ENCODE peak calls at places on chromosome 11, in six cellular contexts. One of them, this sample, is unnamed.

GRCh38 chr11:60942970-60943565 is 8.9 kb downstream of the SLC15A3 start:
- DNase-seq in adrenal gland: no peak
- DNase-seq in nephron progenitor cell: no peak
- DNase-seq in neural progenitor cell: no peak
- DNase-seq in fibroblast of pulmonary artery: no peak
- DNase-seq in endothelial cell: no peak
- DNase-seq in this sample: no peak

GRCh38 chr11:134120143-134120850 is 51.4 kb downstream of the JAM3 start:
- DNase-seq in neural progenitor cell: no peak
- DNase-seq in endothelial cell: no peak
- DNase-seq in nephron progenitor cell: no peak
- DNase-seq in fibroblast of pulmonary artery: peak; percentile 93
- DNase-seq in adrenal gland: peak; percentile 80
- DNase-seq in this sample: no peak

GRCh38 chr11:85123752-85124231 is 503.4 kb downstream of the DLG2 start:
- DNase-seq in endothelial cell: no peak
- DNase-seq in nephron progenitor cell: no peak
- DNase-seq in neural progenitor cell: no peak
- DNase-seq in adrenal gland: no peak
- DNase-seq in fibroblast of pulmonary artery: no peak
- DNase-seq in this sample: no peak

GRCh38 chr11:124274000-124274399 is 17.8 kb downstream of the OR8G5 start:
- DNase-seq in neural progenitor cell: no peak
- DNase-seq in endothelial cell: no peak
- DNase-seq in nephron progenitor cell: no peak
- DNase-seq in fibroblast of pulmonary artery: no peak
- DNase-seq in adrenal gland: no peak
- DNase-seq in this sample: no peak

GRCh38 chr11:64384981-64385952 is 26.3 kb downstream of the RPS6KA4 start:
- DNase-seq in nephron progenitor cell: no peak
- DNase-seq in endothelial cell: no peak
- DNase-seq in adrenal gland: no peak
- DNase-seq in fibroblast of pulmonary artery: no peak
- DNase-seq in neural progenitor cell: no peak
- DNase-seq in this sample: no peak

GRCh38 chr11:47378836-47379170 is 456 bp upstream of the SPI1 start:
- DNase-seq in nephron progenitor cell: no peak
- DNase-seq in adrenal gland: no peak
- DNase-seq in neural progenitor cell: no peak
- DNase-seq in fibroblast of pulmonary artery: no peak
- DNase-seq in endothelial cell: no peak
- DNase-seq in this sample: no peak

GRCh38 chr11:2671748-2672147 is 28.0 kb downstream of the KCNQ1OT1 start:
- DNase-seq in adrenal gland: peak; percentile 39
- DNase-seq in fibroblast of pulmonary artery: no peak
- DNase-seq in neural progenitor cell: no peak
- DNase-seq in endothelial cell: no peak
- DNase-seq in nephron progenitor cell: no peak
- DNase-seq in this sample: peak; percentile 28

GRCh38 chr11:101390539-101390938 is 193.3 kb downstream of the TRPC6 start:
- DNase-seq in nephron progenitor cell: no peak
- DNase-seq in neural progenitor cell: no peak
- DNase-seq in adrenal gland: no peak
- DNase-seq in fibroblast of pulmonary artery: peak; percentile 16
- DNase-seq in endothelial cell: no peak
- DNase-seq in this sample: no peak

GRCh38 chr11:2301631-2302272 is at the start of the genes C11orf21 and TSPAN32:
- DNase-seq in adrenal gland: peak; percentile 62
- DNase-seq in fibroblast of pulmonary artery: peak; percentile 32
- DNase-seq in endothelial cell: no peak
- DNase-seq in nephron progenitor cell: no peak
- DNase-seq in neural progenitor cell: no peak
- DNase-seq in this sample: no peak

GRCh38 chr11:12266943-12267342 is 110.4 kb upstream of the PARVA start:
- DNase-seq in endothelial cell: no peak
- DNase-seq in adrenal gland: no peak
- DNase-seq in nephron progenitor cell: no peak
- DNase-seq in neural progenitor cell: no peak
- DNase-seq in fibroblast of pulmonary artery: no peak
- DNase-seq in this sample: no peak

GRCh38 chr11:118522571-118523072 is 4.7 kb upstream of the TTC36 start:
- DNase-seq in neural progenitor cell: peak; percentile 55
- DNase-seq in adrenal gland: no peak
- DNase-seq in fibroblast of pulmonary artery: peak; percentile 57
- DNase-seq in nephron progenitor cell: peak; percentile 21
- DNase-seq in endothelial cell: peak; percentile 32
- DNase-seq in this sample: no peak

GRCh38 chr11:94895451-94895850 is 77.9 kb downstream of the CWC15 start:
- DNase-seq in adrenal gland: no peak
- DNase-seq in endothelial cell: no peak
- DNase-seq in fibroblast of pulmonary artery: peak; percentile 75
- DNase-seq in nephron progenitor cell: no peak
- DNase-seq in neural progenitor cell: no peak
- DNase-seq in this sample: peak; percentile 12

GRCh38 chr11:117866526-117866925 is 9.9 kb downstream of the FXYD6 start:
- DNase-seq in fibroblast of pulmonary artery: no peak
- DNase-seq in nephron progenitor cell: no peak
- DNase-seq in endothelial cell: no peak
- DNase-seq in adrenal gland: no peak
- DNase-seq in neural progenitor cell: no peak
- DNase-seq in this sample: no peak

GRCh38 chr11:45646275-45646970 is 19.0 kb downstream of the CHST1 start:
- DNase-seq in nephron progenitor cell: no peak
- DNase-seq in fibroblast of pulmonary artery: peak; percentile 45
- DNase-seq in endothelial cell: no peak
- DNase-seq in neural progenitor cell: peak; percentile 36
- DNase-seq in adrenal gland: peak; percentile 50
- DNase-seq in this sample: peak; percentile 69

GRCh38 chr11:118434553-118435232 is 1.6 kb upstream of the KMT2A start:
- DNase-seq in nephron progenitor cell: peak; percentile 62
- DNase-seq in adrenal gland: peak; percentile 64
- DNase-seq in neural progenitor cell: peak; percentile 77
- DNase-seq in fibroblast of pulmonary artery: peak; percentile 48
- DNase-seq in endothelial cell: peak; percentile 50
- DNase-seq in this sample: peak; percentile 89

GRCh38 chr11:926341-926916 is 759 bp downstream of the AP2A2 start:
- DNase-seq in fibroblast of pulmonary artery: peak; percentile 58
- DNase-seq in adrenal gland: peak; percentile 91
- DNase-seq in nephron progenitor cell: peak; percentile 35
- DNase-seq in endothelial cell: peak; percentile 45
- DNase-seq in neural progenitor cell: peak; percentile 24
- DNase-seq in this sample: no peak
- TF ChIP-seq CTCF in fibroblast of pulmonary artery: no peak
- TF ChIP-seq CTCF in adrenal gland: no peak
- TF ChIP-seq CTCF in nephron progenitor cell: no peak
- TF ChIP-seq CTCF in endothelial cell: no peak
- TF ChIP-seq CTCF in neural progenitor cell: no peak
- TF ChIP-seq CTCF in this sample: no peak

GRCh38 chr11:130163346-130164220 is 4.0 kb downstream of the ST14 start:
- DNase-seq in neural progenitor cell: no peak
- DNase-seq in adrenal gland: peak; percentile 57
- DNase-seq in nephron progenitor cell: no peak
- DNase-seq in fibroblast of pulmonary artery: no peak
- DNase-seq in endothelial cell: no peak
- DNase-seq in this sample: no peak
- TF ChIP-seq CTCF in neural progenitor cell: no peak
- TF ChIP-seq CTCF in adrenal gland: no peak
- TF ChIP-seq CTCF in nephron progenitor cell: no peak
- TF ChIP-seq CTCF in fibroblast of pulmonary artery: no peak
- TF ChIP-seq CTCF in endothelial cell: no peak
- TF ChIP-seq CTCF in this sample: no peak

DNA sequence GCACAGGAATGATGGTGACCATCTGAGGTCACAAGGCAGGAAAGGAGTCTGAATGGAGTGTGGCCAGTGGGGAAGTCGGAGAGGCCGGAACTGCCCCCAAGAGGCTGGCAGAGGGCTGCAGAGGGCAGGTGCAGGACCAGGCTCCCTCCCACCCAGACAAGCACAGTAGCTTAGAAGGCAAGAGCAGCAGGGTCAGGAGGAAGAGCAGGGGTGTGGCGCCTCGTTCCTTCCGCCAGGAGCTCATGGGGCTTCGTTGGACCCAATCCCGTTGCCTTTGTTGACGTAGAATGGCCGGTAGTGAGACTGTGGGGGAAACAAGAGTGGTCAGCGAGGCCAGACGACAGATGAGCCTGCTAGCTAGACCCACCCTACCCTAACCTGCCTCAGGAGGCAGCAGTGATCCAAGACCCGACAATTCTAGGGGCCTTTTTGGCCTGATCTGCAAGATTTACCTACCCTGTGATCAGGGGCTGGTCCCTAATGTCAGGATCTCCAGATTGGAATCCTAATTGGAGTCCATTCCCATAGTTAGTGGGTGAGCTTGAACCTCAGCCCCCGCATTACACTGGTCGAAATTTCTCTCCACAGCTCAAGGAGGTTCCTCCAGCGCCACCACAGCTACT is 25.6 kb downstream of the TRIM29 start:
- DNase-seq in fibroblast of pulmonary artery: no peak
- DNase-seq in endothelial cell: no peak
- DNase-seq in nephron progenitor cell: no peak
- DNase-seq in adrenal gland: no peak
- DNase-seq in neural progenitor cell: no peak
- DNase-seq in this sample: no peak
- TF ChIP-seq CTCF in fibroblast of pulmonary artery: no peak
- TF ChIP-seq CTCF in endothelial cell: no peak
- TF ChIP-seq CTCF in nephron progenitor cell: no peak
- TF ChIP-seq CTCF in adrenal gland: no peak
- TF ChIP-seq CTCF in neural progenitor cell: peak; percentile 42
- TF ChIP-seq CTCF in this sample: no peak

GRCh38 chr11:92225563-92226308 is 1.1 kb downstream of the FAT3 start:
- DNase-seq in nephron progenitor cell: peak; percentile 68
- DNase-seq in neural progenitor cell: peak; percentile 77
- DNase-seq in fibroblast of pulmonary artery: no peak
- DNase-seq in adrenal gland: no peak
- DNase-seq in endothelial cell: peak; percentile 42
- DNase-seq in this sample: no peak
- TF ChIP-seq CTCF in nephron progenitor cell: no peak
- TF ChIP-seq CTCF in neural progenitor cell: no peak
- TF ChIP-seq CTCF in fibroblast of pulmonary artery: no peak
- TF ChIP-seq CTCF in adrenal gland: no peak
- TF ChIP-seq CTCF in endothelial cell: no peak
- TF ChIP-seq CTCF in this sample: no peak

GRCh38 chr11:492416-493226 is 14.4 kb downstream of the RNH1 start:
- DNase-seq in neural progenitor cell: no peak
- DNase-seq in adrenal gland: no peak
- DNase-seq in endothelial cell: no peak
- DNase-seq in fibroblast of pulmonary artery: no peak
- DNase-seq in nephron progenitor cell: no peak
- DNase-seq in this sample: no peak

GRCh38 chr11:490186-490929 is 16.7 kb downstream of the RNH1 start:
- DNase-seq in fibroblast of pulmonary artery: no peak
- DNase-seq in endothelial cell: no peak
- DNase-seq in adrenal gland: no peak
- DNase-seq in neural progenitor cell: no peak
- DNase-seq in nephron progenitor cell: no peak
- DNase-seq in this sample: no peak

GRCh38 chr11:490930-491260 is 16.1 kb downstream of the RNH1 start:
- DNase-seq in endothelial cell: no peak
- DNase-seq in nephron progenitor cell: no peak
- DNase-seq in fibroblast of pulmonary artery: no peak
- DNase-seq in neural progenitor cell: no peak
- DNase-seq in adrenal gland: no peak
- DNase-seq in this sample: no peak

GRCh38 chr11:489610-490185 is 17.3 kb downstream of the RNH1 start:
- DNase-seq in fibroblast of pulmonary artery: no peak
- DNase-seq in adrenal gland: no peak
- DNase-seq in neural progenitor cell: no peak
- DNase-seq in endothelial cell: no peak
- DNase-seq in nephron progenitor cell: no peak
- DNase-seq in this sample: no peak

GRCh38 chr11:491358-491757 is 15.7 kb downstream of the RNH1 start:
- DNase-seq in neural progenitor cell: no peak
- DNase-seq in fibroblast of pulmonary artery: no peak
- DNase-seq in endothelial cell: no peak
- DNase-seq in adrenal gland: no peak
- DNase-seq in nephron progenitor cell: no peak
- DNase-seq in this sample: no peak
- TF ChIP-seq CTCF in neural progenitor cell: no peak
- TF ChIP-seq CTCF in fibroblast of pulmonary artery: no peak
- TF ChIP-seq CTCF in endothelial cell: no peak
- TF ChIP-seq CTCF in adrenal gland: no peak
- TF ChIP-seq CTCF in nephron progenitor cell: no peak
- TF ChIP-seq CTCF in this sample: no peak

GRCh38 chr11:69447786-69448185 is 33.7 kb upstream of the LINC01488 start:
- DNase-seq in adrenal gland: no peak
- DNase-seq in nephron progenitor cell: no peak
- DNase-seq in fibroblast of pulmonary artery: no peak
- DNase-seq in endothelial cell: no peak
- DNase-seq in neural progenitor cell: no peak
- DNase-seq in this sample: no peak

GRCh38 chr11:69450857-69451220 is 30.6 kb upstream of the LINC01488 start:
- DNase-seq in endothelial cell: no peak
- DNase-seq in nephron progenitor cell: no peak
- DNase-seq in fibroblast of pulmonary artery: no peak
- DNase-seq in neural progenitor cell: no peak
- DNase-seq in adrenal gland: no peak
- DNase-seq in this sample: no peak

GRCh38 chr11:69450064-69450856 is 31.2 kb upstream of the LINC01488 start:
- DNase-seq in endothelial cell: peak; percentile 56
- DNase-seq in fibroblast of pulmonary artery: no peak
- DNase-seq in nephron progenitor cell: no peak
- DNase-seq in adrenal gland: no peak
- DNase-seq in neural progenitor cell: no peak
- DNase-seq in this sample: no peak

GRCh38 chr11:69448471-69449284 is 32.8 kb upstream of the LINC01488 start:
- DNase-seq in fibroblast of pulmonary artery: no peak
- DNase-seq in neural progenitor cell: peak; percentile 52
- DNase-seq in nephron progenitor cell: no peak
- DNase-seq in adrenal gland: no peak
- DNase-seq in endothelial cell: no peak
- DNase-seq in this sample: no peak

GRCh38 chr11:69449320-69450063 is 32.0 kb upstream of the LINC01488 start:
- DNase-seq in adrenal gland: peak; percentile 87
- DNase-seq in neural progenitor cell: no peak
- DNase-seq in endothelial cell: peak; percentile 71
- DNase-seq in fibroblast of pulmonary artery: peak; percentile 50
- DNase-seq in nephron progenitor cell: no peak
- DNase-seq in this sample: peak; percentile 92
- TF ChIP-seq CTCF in adrenal gland: no peak
- TF ChIP-seq CTCF in neural progenitor cell: no peak
- TF ChIP-seq CTCF in endothelial cell: no peak
- TF ChIP-seq CTCF in fibroblast of pulmonary artery: no peak
- TF ChIP-seq CTCF in nephron progenitor cell: no peak
- TF ChIP-seq CTCF in this sample: no peak

DNA sequence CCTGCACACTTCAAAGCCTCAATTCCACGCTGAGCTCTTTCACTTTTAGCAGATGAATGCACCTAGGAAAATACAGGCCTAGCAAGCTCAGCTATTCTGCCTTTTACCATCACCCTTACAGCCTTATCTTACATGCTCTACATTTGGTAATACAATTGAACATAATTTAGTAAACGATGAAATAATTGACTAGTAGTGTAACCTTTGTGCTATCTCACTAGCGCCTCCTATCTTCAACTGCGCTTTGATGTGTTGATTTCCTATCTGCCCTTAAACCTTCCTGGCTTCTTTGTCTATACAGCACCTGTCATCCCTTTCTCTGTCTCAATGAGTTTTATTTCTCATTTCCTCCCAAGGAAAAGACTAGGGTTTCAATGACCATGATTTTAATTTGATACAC is 149.7 kb downstream of the LRRC4C start:
- DNase-seq in endothelial cell: no peak
- DNase-seq in neural progenitor cell: peak; percentile 13
- DNase-seq in nephron progenitor cell: no peak
- DNase-seq in fibroblast of pulmonary artery: no peak
- DNase-seq in adrenal gland: no peak
- DNase-seq in this sample: no peak
- TF ChIP-seq CTCF in endothelial cell: peak; percentile 39
- TF ChIP-seq CTCF in neural progenitor cell: peak; percentile 49
- TF ChIP-seq CTCF in nephron progenitor cell: no peak
- TF ChIP-seq CTCF in fibroblast of pulmonary artery: no peak
- TF ChIP-seq CTCF in adrenal gland: no peak
- TF ChIP-seq CTCF in this sample: no peak

GRCh38 chr11:30046211-30046945 is 29.5 kb upstream of the KCNA4 start:
- DNase-seq in endothelial cell: peak; percentile 29
- DNase-seq in neural progenitor cell: peak; percentile 57
- DNase-seq in nephron progenitor cell: no peak
- DNase-seq in fibroblast of pulmonary artery: no peak
- DNase-seq in adrenal gland: no peak
- DNase-seq in this sample: no peak
- TF ChIP-seq CTCF in endothelial cell: peak; percentile 30
- TF ChIP-seq CTCF in neural progenitor cell: peak; percentile 50
- TF ChIP-seq CTCF in nephron progenitor cell: no peak
- TF ChIP-seq CTCF in fibroblast of pulmonary artery: no peak
- TF ChIP-seq CTCF in adrenal gland: no peak
- TF ChIP-seq CTCF in this sample: no peak